ENCODE peak calls at places on chromosome 12, in five cellular contexts. G is stimulated activated CD4-positive, alpha-beta T cell treated with anti-CD3 and anti-CD28 coated beads, Interleukin-15, amount 100 ng/mL, for 24 hours; N is memory B cell; A is NCI-H1694 treated with DMSO at 0.1 percent for 48 hours; L is activated CD8-positive, alpha-beta memory T cell treated with anti-CD3 and anti-CD28 coated beads, Interleukin-2, amount 50 U/mL, for 48 hours. B is an unnamed sample.

GRCh38 chr12:93886533-93887511 is 209.6 kb downstream of the CRADD start:
- DNase-seq in L (no peak), N (no peak), G (no peak), A (no peak), B (no peak)

GRCh38 chr12:64080319-64081008 is 141.6 kb downstream of the KICS2 start:
- DNase-seq in G (no peak), A (no peak), L (no peak), N (no peak), B (no peak)

GRCh38 chr12:47481041-47481440 is 224.8 kb downstream of the RPAP3 start:
- DNase-seq in A (no peak), L (no peak), N (no peak), G (no peak), B (no peak)

GRCh38 chr12:45425426-45425825 is 209.5 kb downstream of the ANO6 start:
- DNase-seq in N (no peak), A (no peak), L (no peak), G (no peak), B (no peak)

GRCh38 chr12:89880695-89881350 is 172.2 kb upstream of the ATP2B1 start:
- DNase-seq in G (peak), A (no peak), N (no peak), L (peak), B (no peak)

GRCh38 chr12:108193493-108193892 is 64.4 kb downstream of the WSCD2 start:
- DNase-seq in L (no peak), N (no peak), A (no peak), G (no peak), B (no peak)

GRCh38 chr12:121799842-121800693 is 3.7 kb upstream of the SETD1B start:
- DNase-seq in A (no peak), N (peak), L (peak), G (peak), B (no peak)

GRCh38 chr12:90428474-90428873 is 526.5 kb downstream of the CCER1 start:
- DNase-seq in A (no peak), N (no peak), G (no peak), L (no peak), B (no peak)

GRCh38 chr12:32139064-32139421 is 32.4 kb downstream of the BICD1 start:
- DNase-seq in A (peak), N (peak), L (no peak), G (peak), B (peak)

GRCh38 chr12:124392271-124392990 is 97.5 kb downstream of the RFLNA start:
- DNase-seq in L (no peak), A (no peak), N (no peak), G (peak), B (no peak)

GRCh38 chr12:57832966-57833365 is 13.6 kb downstream of the CTDSP2 start:
- DNase-seq in N (no peak), G (no peak), A (no peak), L (no peak), B (no peak)

GRCh38 chr12:79933580-79934264 is 1.2 kb downstream of the PPP1R12A start:
- DNase-seq in G (peak), L (peak), A (no peak), N (peak), B (no peak)

GRCh38 chr12:80681786-80682185 is 25.6 kb upstream of the MYF6 start:
- DNase-seq in L (no peak), N (no peak), G (no peak), A (no peak), B (no peak)

GRCh38 chr12:5507944-5508343 is 76.0 kb downstream of the NTF3 start:
- DNase-seq in L (no peak), N (no peak), A (no peak), G (no peak), B (no peak)

GRCh38 chr12:112096667-112097066 is 11.9 kb downstream of the NAA25 start:
- DNase-seq in L (peak), A (no peak), G (peak), N (no peak), B (no peak)

GRCh38 chr12:39780527-39781446 is 161.2 kb upstream of the ABCD2 start:
- DNase-seq in G (no peak), L (no peak), N (no peak), A (no peak), B (no peak)

GRCh38 chr12:91111366-91112321 is at the start of gene LUM:
- DNase-seq in A (no peak), G (no peak), L (no peak), N (no peak), B (no peak)

GRCh38 chr12:131677699-131678098 is 33.2 kb upstream of the SFSWAP start:
- DNase-seq in A (no peak), N (no peak), G (no peak), L (no peak), B (no peak)

B was measured in DMS 273 treated with DMSO at 0.1 percent for 48 hours.